ENCODE peak calls at places on chromosome 6, in nine cellular contexts. One of them, this sample, is unnamed.

GRCh38 chr6:102742033-102742432 is 1348.5 kb downstream of the GRIK2 start:
- DNase-seq in activated naive CD4-positive, alpha-beta T cell treated with anti-CD3 and anti-CD28 coated beads, Interleukin-2, amount 10 ng/mL, durations not matched to agents 7 days and 5 days: no peak
- DNase-seq in tibial artery: no peak
- DNase-seq in activated CD8-positive, alpha-beta T cell treated with anti-CD3 and anti-CD28 coated beads, Interleukin-2, amount 10 ng/mL, durations not matched to agents 7 days and 5 days: no peak
- DNase-seq in EL: no peak
- DNase-seq in T-helper 1 cell: no peak
- DNase-seq in nephron progenitor cell: no peak
- DNase-seq in fibroblast of pulmonary artery: no peak
- DNase-seq in amniotic stem cell: no peak
- DNase-seq in this sample: no peak

GRCh38 chr6:13811627-13812358 is 2.6 kb downstream of the MCUR1 start:
- DNase-seq in activated naive CD4-positive, alpha-beta T cell treated with anti-CD3 and anti-CD28 coated beads, Interleukin-2, amount 10 ng/mL, durations not matched to agents 7 days and 5 days: no peak
- DNase-seq in tibial artery: no peak
- DNase-seq in activated CD8-positive, alpha-beta T cell treated with anti-CD3 and anti-CD28 coated beads, Interleukin-2, amount 10 ng/mL, durations not matched to agents 7 days and 5 days: no peak
- DNase-seq in EL: no peak
- DNase-seq in T-helper 1 cell: no peak
- DNase-seq in nephron progenitor cell: no peak
- DNase-seq in fibroblast of pulmonary artery: no peak
- DNase-seq in amniotic stem cell: no peak
- DNase-seq in this sample: no peak

GRCh38 chr6:154615483-154616025 is 105.1 kb upstream of the CNKSR3 start:
- DNase-seq in activated naive CD4-positive, alpha-beta T cell treated with anti-CD3 and anti-CD28 coated beads, Interleukin-2, amount 10 ng/mL, durations not matched to agents 7 days and 5 days: no peak
- DNase-seq in tibial artery: peak; percentile 80
- DNase-seq in activated CD8-positive, alpha-beta T cell treated with anti-CD3 and anti-CD28 coated beads, Interleukin-2, amount 10 ng/mL, durations not matched to agents 7 days and 5 days: no peak
- DNase-seq in EL: peak; percentile 40
- DNase-seq in T-helper 1 cell: no peak
- DNase-seq in nephron progenitor cell: no peak
- DNase-seq in fibroblast of pulmonary artery: peak; percentile 87
- DNase-seq in amniotic stem cell: no peak
- DNase-seq in this sample: peak; percentile 99

GRCh38 chr6:170253226-170253909 is 37.5 kb downstream of the DLL1 start:
- DNase-seq in activated naive CD4-positive, alpha-beta T cell treated with anti-CD3 and anti-CD28 coated beads, Interleukin-2, amount 10 ng/mL, durations not matched to agents 7 days and 5 days: no peak
- DNase-seq in tibial artery: no peak
- DNase-seq in activated CD8-positive, alpha-beta T cell treated with anti-CD3 and anti-CD28 coated beads, Interleukin-2, amount 10 ng/mL, durations not matched to agents 7 days and 5 days: no peak
- DNase-seq in EL: no peak
- DNase-seq in T-helper 1 cell: no peak
- DNase-seq in nephron progenitor cell: no peak
- DNase-seq in fibroblast of pulmonary artery: no peak
- DNase-seq in amniotic stem cell: no peak
- DNase-seq in this sample: no peak

GRCh38 chr6:113668712-113669408 is 188.3 kb upstream of the MARCKS start:
- DNase-seq in activated naive CD4-positive, alpha-beta T cell treated with anti-CD3 and anti-CD28 coated beads, Interleukin-2, amount 10 ng/mL, durations not matched to agents 7 days and 5 days: no peak
- DNase-seq in tibial artery: no peak
- DNase-seq in activated CD8-positive, alpha-beta T cell treated with anti-CD3 and anti-CD28 coated beads, Interleukin-2, amount 10 ng/mL, durations not matched to agents 7 days and 5 days: no peak
- DNase-seq in EL: no peak
- DNase-seq in T-helper 1 cell: no peak
- DNase-seq in nephron progenitor cell: no peak
- DNase-seq in fibroblast of pulmonary artery: no peak
- DNase-seq in amniotic stem cell: no peak
- DNase-seq in this sample: peak; percentile 69

GRCh38 chr6:35402136-35402855 is 49.8 kb upstream of the FANCE start:
- DNase-seq in activated naive CD4-positive, alpha-beta T cell treated with anti-CD3 and anti-CD28 coated beads, Interleukin-2, amount 10 ng/mL, durations not matched to agents 7 days and 5 days: no peak
- DNase-seq in tibial artery: no peak
- DNase-seq in activated CD8-positive, alpha-beta T cell treated with anti-CD3 and anti-CD28 coated beads, Interleukin-2, amount 10 ng/mL, durations not matched to agents 7 days and 5 days: no peak
- DNase-seq in EL: no peak
- DNase-seq in T-helper 1 cell: no peak
- DNase-seq in nephron progenitor cell: no peak
- DNase-seq in fibroblast of pulmonary artery: no peak
- DNase-seq in amniotic stem cell: no peak
- DNase-seq in this sample: no peak

GRCh38 chr6:170597278-170597677 is 12.8 kb upstream of the PDCD2 start:
- DNase-seq in activated naive CD4-positive, alpha-beta T cell treated with anti-CD3 and anti-CD28 coated beads, Interleukin-2, amount 10 ng/mL, durations not matched to agents 7 days and 5 days: no peak
- DNase-seq in tibial artery: no peak
- DNase-seq in activated CD8-positive, alpha-beta T cell treated with anti-CD3 and anti-CD28 coated beads, Interleukin-2, amount 10 ng/mL, durations not matched to agents 7 days and 5 days: no peak
- DNase-seq in EL: no peak
- DNase-seq in T-helper 1 cell: no peak
- DNase-seq in nephron progenitor cell: no peak
- DNase-seq in fibroblast of pulmonary artery: no peak
- DNase-seq in amniotic stem cell: no peak
- DNase-seq in this sample: no peak

GRCh38 chr6:98844244-98845161 is 10.1 kb downstream of the POU3F2 start:
- DNase-seq in activated naive CD4-positive, alpha-beta T cell treated with anti-CD3 and anti-CD28 coated beads, Interleukin-2, amount 10 ng/mL, durations not matched to agents 7 days and 5 days: no peak
- DNase-seq in tibial artery: no peak
- DNase-seq in activated CD8-positive, alpha-beta T cell treated with anti-CD3 and anti-CD28 coated beads, Interleukin-2, amount 10 ng/mL, durations not matched to agents 7 days and 5 days: no peak
- DNase-seq in EL: no peak
- DNase-seq in T-helper 1 cell: no peak
- DNase-seq in nephron progenitor cell: peak; percentile 57
- DNase-seq in fibroblast of pulmonary artery: no peak
- DNase-seq in amniotic stem cell: no peak
- DNase-seq in this sample: no peak

GRCh38 chr6:41286544-41287346 is at the start of gene TREM1:
- DNase-seq in activated naive CD4-positive, alpha-beta T cell treated with anti-CD3 and anti-CD28 coated beads, Interleukin-2, amount 10 ng/mL, durations not matched to agents 7 days and 5 days: no peak
- DNase-seq in tibial artery: peak; percentile 70
- DNase-seq in activated CD8-positive, alpha-beta T cell treated with anti-CD3 and anti-CD28 coated beads, Interleukin-2, amount 10 ng/mL, durations not matched to agents 7 days and 5 days: no peak
- DNase-seq in EL: peak; percentile 72
- DNase-seq in T-helper 1 cell: no peak
- DNase-seq in nephron progenitor cell: no peak
- DNase-seq in fibroblast of pulmonary artery: peak; percentile 96
- DNase-seq in amniotic stem cell: no peak
- DNase-seq in this sample: no peak

GRCh38 chr6:148658701-148659100 is 88.1 kb upstream of the UST start:
- DNase-seq in activated naive CD4-positive, alpha-beta T cell treated with anti-CD3 and anti-CD28 coated beads, Interleukin-2, amount 10 ng/mL, durations not matched to agents 7 days and 5 days: no peak
- DNase-seq in tibial artery: no peak
- DNase-seq in activated CD8-positive, alpha-beta T cell treated with anti-CD3 and anti-CD28 coated beads, Interleukin-2, amount 10 ng/mL, durations not matched to agents 7 days and 5 days: no peak
- DNase-seq in EL: no peak
- DNase-seq in T-helper 1 cell: no peak
- DNase-seq in nephron progenitor cell: no peak
- DNase-seq in fibroblast of pulmonary artery: no peak
- DNase-seq in amniotic stem cell: no peak
- DNase-seq in this sample: no peak

GRCh38 chr6:129795261-129795660 is 65.9 kb downstream of the TMEM244 start:
- DNase-seq in activated naive CD4-positive, alpha-beta T cell treated with anti-CD3 and anti-CD28 coated beads, Interleukin-2, amount 10 ng/mL, durations not matched to agents 7 days and 5 days: no peak
- DNase-seq in tibial artery: no peak
- DNase-seq in activated CD8-positive, alpha-beta T cell treated with anti-CD3 and anti-CD28 coated beads, Interleukin-2, amount 10 ng/mL, durations not matched to agents 7 days and 5 days: no peak
- DNase-seq in EL: no peak
- DNase-seq in T-helper 1 cell: no peak
- DNase-seq in nephron progenitor cell: no peak
- DNase-seq in fibroblast of pulmonary artery: no peak
- DNase-seq in amniotic stem cell: no peak
- DNase-seq in this sample: no peak

GRCh38 chr6:41744236-41744787 is 2.9 kb downstream of the PGC start:
- DNase-seq in activated naive CD4-positive, alpha-beta T cell treated with anti-CD3 and anti-CD28 coated beads, Interleukin-2, amount 10 ng/mL, durations not matched to agents 7 days and 5 days: no peak
- DNase-seq in tibial artery: no peak
- DNase-seq in activated CD8-positive, alpha-beta T cell treated with anti-CD3 and anti-CD28 coated beads, Interleukin-2, amount 10 ng/mL, durations not matched to agents 7 days and 5 days: no peak
- DNase-seq in EL: no peak
- DNase-seq in T-helper 1 cell: no peak
- DNase-seq in nephron progenitor cell: no peak
- DNase-seq in fibroblast of pulmonary artery: no peak
- DNase-seq in amniotic stem cell: no peak
- DNase-seq in this sample: no peak

GRCh38 chr6:161233986-161234620 is 39.8 kb downstream of the AGPAT4 start:
- DNase-seq in activated naive CD4-positive, alpha-beta T cell treated with anti-CD3 and anti-CD28 coated beads, Interleukin-2, amount 10 ng/mL, durations not matched to agents 7 days and 5 days: no peak
- DNase-seq in tibial artery: peak; percentile 78
- DNase-seq in activated CD8-positive, alpha-beta T cell treated with anti-CD3 and anti-CD28 coated beads, Interleukin-2, amount 10 ng/mL, durations not matched to agents 7 days and 5 days: no peak
- DNase-seq in EL: peak; percentile 94
- DNase-seq in T-helper 1 cell: no peak
- DNase-seq in nephron progenitor cell: no peak
- DNase-seq in fibroblast of pulmonary artery: peak; percentile 93
- DNase-seq in amniotic stem cell: peak; percentile 78
- DNase-seq in this sample: peak; percentile 33

GRCh38 chr6:33206027-33206863 is 1.8 kb downstream of the HSD17B8 start:
- DNase-seq in activated naive CD4-positive, alpha-beta T cell treated with anti-CD3 and anti-CD28 coated beads, Interleukin-2, amount 10 ng/mL, durations not matched to agents 7 days and 5 days: no peak
- DNase-seq in tibial artery: peak; percentile 54
- DNase-seq in activated CD8-positive, alpha-beta T cell treated with anti-CD3 and anti-CD28 coated beads, Interleukin-2, amount 10 ng/mL, durations not matched to agents 7 days and 5 days: no peak
- DNase-seq in EL: peak; percentile 51
- DNase-seq in T-helper 1 cell: no peak
- DNase-seq in nephron progenitor cell: no peak
- DNase-seq in fibroblast of pulmonary artery: no peak
- DNase-seq in amniotic stem cell: no peak
- DNase-seq in this sample: no peak

GRCh38 chr6:154773610-154774089 is 40.4 kb downstream of the SCAF8 start:
- DNase-seq in activated naive CD4-positive, alpha-beta T cell treated with anti-CD3 and anti-CD28 coated beads, Interleukin-2, amount 10 ng/mL, durations not matched to agents 7 days and 5 days: no peak
- DNase-seq in tibial artery: no peak
- DNase-seq in activated CD8-positive, alpha-beta T cell treated with anti-CD3 and anti-CD28 coated beads, Interleukin-2, amount 10 ng/mL, durations not matched to agents 7 days and 5 days: no peak
- DNase-seq in EL: no peak
- DNase-seq in T-helper 1 cell: no peak
- DNase-seq in nephron progenitor cell: no peak
- DNase-seq in fibroblast of pulmonary artery: no peak
- DNase-seq in amniotic stem cell: no peak
- DNase-seq in this sample: no peak

GRCh38 chr6:157442296-157442695 is 61.3 kb downstream of the ZDHHC14 start:
- DNase-seq in activated naive CD4-positive, alpha-beta T cell treated with anti-CD3 and anti-CD28 coated beads, Interleukin-2, amount 10 ng/mL, durations not matched to agents 7 days and 5 days: no peak
- DNase-seq in tibial artery: no peak
- DNase-seq in activated CD8-positive, alpha-beta T cell treated with anti-CD3 and anti-CD28 coated beads, Interleukin-2, amount 10 ng/mL, durations not matched to agents 7 days and 5 days: no peak
- DNase-seq in EL: peak; percentile 63
- DNase-seq in T-helper 1 cell: no peak
- DNase-seq in nephron progenitor cell: no peak
- DNase-seq in fibroblast of pulmonary artery: peak; percentile 35
- DNase-seq in amniotic stem cell: no peak
- DNase-seq in this sample: no peak

GRCh38 chr6:16230953-16231352 is 7.4 kb upstream of the GMPR start:
- DNase-seq in activated naive CD4-positive, alpha-beta T cell treated with anti-CD3 and anti-CD28 coated beads, Interleukin-2, amount 10 ng/mL, durations not matched to agents 7 days and 5 days: no peak
- DNase-seq in tibial artery: no peak
- DNase-seq in activated CD8-positive, alpha-beta T cell treated with anti-CD3 and anti-CD28 coated beads, Interleukin-2, amount 10 ng/mL, durations not matched to agents 7 days and 5 days: no peak
- DNase-seq in EL: no peak
- DNase-seq in T-helper 1 cell: no peak
- DNase-seq in nephron progenitor cell: no peak
- DNase-seq in fibroblast of pulmonary artery: no peak
- DNase-seq in amniotic stem cell: no peak
- DNase-seq in this sample: no peak

GRCh38 chr6:111712398-111712797 is 106.7 kb upstream of the TRAF3IP2 start:
- DNase-seq in activated naive CD4-positive, alpha-beta T cell treated with anti-CD3 and anti-CD28 coated beads, Interleukin-2, amount 10 ng/mL, durations not matched to agents 7 days and 5 days: no peak
- DNase-seq in tibial artery: no peak
- DNase-seq in activated CD8-positive, alpha-beta T cell treated with anti-CD3 and anti-CD28 coated beads, Interleukin-2, amount 10 ng/mL, durations not matched to agents 7 days and 5 days: no peak
- DNase-seq in EL: peak; percentile 52
- DNase-seq in T-helper 1 cell: peak; percentile 21
- DNase-seq in nephron progenitor cell: peak; percentile 16
- DNase-seq in fibroblast of pulmonary artery: peak; percentile 86
- DNase-seq in amniotic stem cell: peak; percentile 3
- DNase-seq in this sample: peak; percentile 56

GRCh38 chr6:13847651-13848050 is 33.3 kb upstream of the MCUR1 start:
- DNase-seq in activated naive CD4-positive, alpha-beta T cell treated with anti-CD3 and anti-CD28 coated beads, Interleukin-2, amount 10 ng/mL, durations not matched to agents 7 days and 5 days: no peak
- DNase-seq in tibial artery: no peak
- DNase-seq in activated CD8-positive, alpha-beta T cell treated with anti-CD3 and anti-CD28 coated beads, Interleukin-2, amount 10 ng/mL, durations not matched to agents 7 days and 5 days: peak; percentile 8
- DNase-seq in EL: no peak
- DNase-seq in T-helper 1 cell: no peak
- DNase-seq in nephron progenitor cell: no peak
- DNase-seq in fibroblast of pulmonary artery: no peak
- DNase-seq in amniotic stem cell: no peak
- DNase-seq in this sample: no peak

GRCh38 chr6:44177691-44178423 is 19.2 kb downstream of the CAPN11 start:
- DNase-seq in activated naive CD4-positive, alpha-beta T cell treated with anti-CD3 and anti-CD28 coated beads, Interleukin-2, amount 10 ng/mL, durations not matched to agents 7 days and 5 days: no peak
- DNase-seq in tibial artery: peak; percentile 93
- DNase-seq in activated CD8-positive, alpha-beta T cell treated with anti-CD3 and anti-CD28 coated beads, Interleukin-2, amount 10 ng/mL, durations not matched to agents 7 days and 5 days: no peak
- DNase-seq in EL: peak; percentile 87
- DNase-seq in T-helper 1 cell: no peak
- DNase-seq in nephron progenitor cell: no peak
- DNase-seq in fibroblast of pulmonary artery: peak; percentile 96
- DNase-seq in amniotic stem cell: no peak
- DNase-seq in this sample: no peak

GRCh38 chr6:27139753-27140522 is 107.6 kb upstream of the PRSS16 start:
- DNase-seq in activated naive CD4-positive, alpha-beta T cell treated with anti-CD3 and anti-CD28 coated beads, Interleukin-2, amount 10 ng/mL, durations not matched to agents 7 days and 5 days: peak; percentile 40
- DNase-seq in tibial artery: no peak
- DNase-seq in activated CD8-positive, alpha-beta T cell treated with anti-CD3 and anti-CD28 coated beads, Interleukin-2, amount 10 ng/mL, durations not matched to agents 7 days and 5 days: peak; percentile 65
- DNase-seq in EL: peak; percentile 53
- DNase-seq in T-helper 1 cell: no peak
- DNase-seq in nephron progenitor cell: peak; percentile 22
- DNase-seq in fibroblast of pulmonary artery: peak; percentile 18
- DNase-seq in amniotic stem cell: no peak
- DNase-seq in this sample: no peak

GRCh38 chr6:47292944-47293343 is 16.8 kb downstream of the TNFRSF21 start:
- DNase-seq in activated naive CD4-positive, alpha-beta T cell treated with anti-CD3 and anti-CD28 coated beads, Interleukin-2, amount 10 ng/mL, durations not matched to agents 7 days and 5 days: no peak
- DNase-seq in tibial artery: no peak
- DNase-seq in activated CD8-positive, alpha-beta T cell treated with anti-CD3 and anti-CD28 coated beads, Interleukin-2, amount 10 ng/mL, durations not matched to agents 7 days and 5 days: no peak
- DNase-seq in EL: peak; percentile 44
- DNase-seq in T-helper 1 cell: no peak
- DNase-seq in nephron progenitor cell: no peak
- DNase-seq in fibroblast of pulmonary artery: peak; percentile 24
- DNase-seq in amniotic stem cell: no peak
- DNase-seq in this sample: no peak

GRCh38 chr6:121652726-121653623 is 217.5 kb downstream of the GJA1 start:
- DNase-seq in activated naive CD4-positive, alpha-beta T cell treated with anti-CD3 and anti-CD28 coated beads, Interleukin-2, amount 10 ng/mL, durations not matched to agents 7 days and 5 days: no peak
- DNase-seq in tibial artery: no peak
- DNase-seq in activated CD8-positive, alpha-beta T cell treated with anti-CD3 and anti-CD28 coated beads, Interleukin-2, amount 10 ng/mL, durations not matched to agents 7 days and 5 days: no peak
- DNase-seq in EL: peak; percentile 86
- DNase-seq in T-helper 1 cell: no peak
- DNase-seq in nephron progenitor cell: no peak
- DNase-seq in fibroblast of pulmonary artery: peak; percentile 91
- DNase-seq in amniotic stem cell: peak; percentile 75
- DNase-seq in this sample: no peak

GRCh38 chr6:129120856-129121255 is 237.9 kb downstream of the LAMA2 start:
- DNase-seq in activated naive CD4-positive, alpha-beta T cell treated with anti-CD3 and anti-CD28 coated beads, Interleukin-2, amount 10 ng/mL, durations not matched to agents 7 days and 5 days: no peak
- DNase-seq in tibial artery: no peak
- DNase-seq in activated CD8-positive, alpha-beta T cell treated with anti-CD3 and anti-CD28 coated beads, Interleukin-2, amount 10 ng/mL, durations not matched to agents 7 days and 5 days: no peak
- DNase-seq in EL: no peak
- DNase-seq in T-helper 1 cell: no peak
- DNase-seq in nephron progenitor cell: no peak
- DNase-seq in fibroblast of pulmonary artery: no peak
- DNase-seq in amniotic stem cell: no peak
- DNase-seq in this sample: peak; percentile 61

GRCh38 chr6:89948876-89949275 is 54.6 kb downstream of the GJA10 start:
- DNase-seq in activated naive CD4-positive, alpha-beta T cell treated with anti-CD3 and anti-CD28 coated beads, Interleukin-2, amount 10 ng/mL, durations not matched to agents 7 days and 5 days: no peak
- DNase-seq in tibial artery: no peak
- DNase-seq in activated CD8-positive, alpha-beta T cell treated with anti-CD3 and anti-CD28 coated beads, Interleukin-2, amount 10 ng/mL, durations not matched to agents 7 days and 5 days: no peak
- DNase-seq in EL: no peak
- DNase-seq in T-helper 1 cell: no peak
- DNase-seq in nephron progenitor cell: no peak
- DNase-seq in fibroblast of pulmonary artery: no peak
- DNase-seq in amniotic stem cell: no peak
- DNase-seq in this sample: no peak

GRCh38 chr6:14670806-14671205 is 553.2 kb downstream of the CD83 start:
- DNase-seq in activated naive CD4-positive, alpha-beta T cell treated with anti-CD3 and anti-CD28 coated beads, Interleukin-2, amount 10 ng/mL, durations not matched to agents 7 days and 5 days: no peak
- DNase-seq in tibial artery: no peak
- DNase-seq in activated CD8-positive, alpha-beta T cell treated with anti-CD3 and anti-CD28 coated beads, Interleukin-2, amount 10 ng/mL, durations not matched to agents 7 days and 5 days: no peak
- DNase-seq in EL: no peak
- DNase-seq in T-helper 1 cell: no peak
- DNase-seq in nephron progenitor cell: no peak
- DNase-seq in fibroblast of pulmonary artery: peak; percentile 59
- DNase-seq in amniotic stem cell: no peak
- DNase-seq in this sample: no peak

GRCh38 chr6:169959129-169960002 is 207.9 kb downstream of the ERMARD start:
- DNase-seq in activated naive CD4-positive, alpha-beta T cell treated with anti-CD3 and anti-CD28 coated beads, Interleukin-2, amount 10 ng/mL, durations not matched to agents 7 days and 5 days: peak; percentile 62
- DNase-seq in tibial artery: peak; percentile 66
- DNase-seq in activated CD8-positive, alpha-beta T cell treated with anti-CD3 and anti-CD28 coated beads, Interleukin-2, amount 10 ng/mL, durations not matched to agents 7 days and 5 days: peak; percentile 74
- DNase-seq in EL: no peak
- DNase-seq in T-helper 1 cell: peak; percentile 25
- DNase-seq in nephron progenitor cell: no peak
- DNase-seq in fibroblast of pulmonary artery: no peak
- DNase-seq in amniotic stem cell: no peak
- DNase-seq in this sample: no peak

GRCh38 chr6:52351879-52352238 is 10.1 kb upstream of the PAQR8 start:
- DNase-seq in activated naive CD4-positive, alpha-beta T cell treated with anti-CD3 and anti-CD28 coated beads, Interleukin-2, amount 10 ng/mL, durations not matched to agents 7 days and 5 days: no peak
- DNase-seq in tibial artery: no peak
- DNase-seq in activated CD8-positive, alpha-beta T cell treated with anti-CD3 and anti-CD28 coated beads, Interleukin-2, amount 10 ng/mL, durations not matched to agents 7 days and 5 days: no peak
- DNase-seq in EL: no peak
- DNase-seq in T-helper 1 cell: no peak
- DNase-seq in nephron progenitor cell: no peak
- DNase-seq in fibroblast of pulmonary artery: no peak
- DNase-seq in amniotic stem cell: no peak
- DNase-seq in this sample: no peak

This sample was measured in SJCRH30.